ENCODE peak calls at places on chromosomes 12 and 14, in seven cellular contexts. J, C, S, I, V, D and P are unnamed samples.

GRCh38 chr12:3803865-3804472 is 51.1 kb upstream of the CRACR2A start:
- DNase-seq in C (peak; percentile 64), J (peak; percentile 71), I (peak; percentile 68), D (peak; percentile 75), V (peak; percentile 30), S (peak; percentile 71), P (peak; percentile 25)

GRCh38 chr12:96501139-96501741 is 11.9 kb downstream of the CFAP54 start:
- DNase-seq in I (peak; percentile 89), S (no peak), C (no peak), V (peak; percentile 90), D (peak; percentile 13), J (no peak), P (no peak)

GRCh38 chr12:3311027-3311402 is 180.0 kb upstream of the PRMT8 start:
- DNase-seq in D (no peak), S (no peak), J (no peak), V (peak; percentile 88), C (no peak), I (peak; percentile 87), P (no peak)

GRCh38 chr12:124814741-124815613 is 48.7 kb downstream of the SCARB1 start:
- DNase-seq in V (no peak), J (no peak), S (no peak), I (no peak), D (no peak), C (peak; percentile 23), P (no peak)

GRCh38 chr12:6200266-6201198 is at the start of gene CD9:
- DNase-seq in J (peak; percentile 90), S (peak; percentile 76), I (peak; percentile 57), D (peak; percentile 56), C (no peak), V (peak; percentile 76), P (peak; percentile 65)

GRCh38 chr12:120406553-120406952 is 31.4 kb upstream of the COX6A1 start:
- DNase-seq in V (no peak), D (no peak), I (no peak), J (no peak), C (no peak), S (no peak), P (no peak)

GRCh38 chr12:65300067-65300466 is 21.6 kb downstream of the MSRB3 start:
- DNase-seq in I (no peak), C (no peak), S (no peak), J (no peak), D (no peak), V (no peak), P (no peak)

GRCh38 chr12:64946132-64946829 is 121.8 kb downstream of the TBC1D30 start:
- DNase-seq in D (no peak), S (no peak), I (no peak), C (peak; percentile 96), J (no peak), V (no peak), P (no peak)

GRCh38 chr12:52716061-52716460 is 12.7 kb upstream of the KRT77 start:
- DNase-seq in S (no peak), C (no peak), J (no peak), I (no peak), D (no peak), V (no peak), P (no peak)

GRCh38 chr12:10369557-10370150 is 20.2 kb downstream of the KLRK1 start:
- DNase-seq in V (no peak), I (no peak), D (no peak), S (no peak), J (no peak), C (peak; percentile 27), P (no peak)

GRCh38 chr12:100823988-100824387 is 29.4 kb downstream of the ANO4 start:
- DNase-seq in D (no peak), J (no peak), V (peak; percentile 19), S (no peak), I (no peak), C (no peak), P (no peak)

GRCh38 chr12:76020731-76021672 is 10.6 kb downstream of the PHLDA1 start:
- DNase-seq in C (no peak), D (peak; percentile 67), V (peak; percentile 79), S (no peak), J (no peak), I (peak; percentile 90), P (no peak)

GRCh38 chr12:21334771-21335325 is at the start of gene SLCO1A2:
- DNase-seq in I (no peak), S (no peak), C (no peak), V (no peak), J (no peak), D (no peak), P (no peak)

GRCh38 chr14:62445570-62445969 is 599.7 kb downstream of the KCNH5 start:
- DNase-seq in I (no peak), S (no peak), C (no peak), J (no peak), D (no peak), V (no peak), P (no peak)

GRCh38 chr12:116708826-116709756 is 28.8 kb downstream of the SPRING1 start:
- DNase-seq in I (peak; percentile 61), V (peak; percentile 48), D (peak; percentile 43), S (no peak), C (peak; percentile 95), J (peak; percentile 74), P (no peak)

GRCh38 chr12:75613981-75614380 is 102.6 kb upstream of the KRR1 start:
- DNase-seq in S (no peak), C (no peak), J (no peak), V (no peak), I (no peak), D (no peak), P (no peak)

GRCh38 chr12:103832048-103832798 is 8.8 kb downstream of the NT5DC3 start:
- DNase-seq in V (no peak), C (no peak), I (no peak), D (no peak), J (no peak), S (no peak), P (no peak)

GRCh38 chr12:26077915-26078314 is 46.9 kb downstream of the BHLHE41 start:
- DNase-seq in S (no peak), J (no peak), V (peak; percentile 17), D (no peak), C (no peak), I (no peak), P (no peak)

GRCh38 chr12:89650239-89650638 is 58.4 kb downstream of the ATP2B1 start:
- DNase-seq in J (no peak), C (no peak), V (no peak), S (no peak), I (no peak), D (no peak), P (no peak)

GRCh38 chr12:30896461-30896860 is 30.1 kb upstream of the TSPAN11 start:
- DNase-seq in C (no peak), V (no peak), I (no peak), D (no peak), J (no peak), S (no peak), P (no peak)

GRCh38 chr14:77206261-77206824 is 24.7 kb downstream of the TMEM63C start:
- DNase-seq in D (no peak), J (no peak), C (no peak), S (no peak), I (no peak), V (no peak), P (no peak)

GRCh38 chr12:74889563-74890236 is 319.9 kb downstream of the KCNC2 start:
- DNase-seq in C (no peak), I (peak; percentile 41), D (no peak), S (no peak), V (peak; percentile 35), J (no peak), P (no peak)

GRCh38 chr14:50335389-50335788 is 23.3 kb downstream of the DMAC2L start:
- DNase-seq in J (peak; percentile 79), C (peak; percentile 94), S (peak; percentile 70), D (no peak), I (no peak), V (no peak), P (peak; percentile 19)

GRCh38 chr12:89863332-89863938 is 154.8 kb upstream of the ATP2B1 start:
- DNase-seq in J (no peak), I (no peak), D (peak; percentile 59), S (no peak), C (no peak), V (no peak), P (no peak)

GRCh38 chr12:105214141-105214540 is 21.8 kb downstream of the APPL2 start:
- DNase-seq in S (no peak), D (no peak), J (no peak), I (peak; percentile 59), V (no peak), C (no peak), P (no peak)

GRCh38 chr12:59239993-59240392 is 319.7 kb upstream of the LRIG3 start:
- DNase-seq in V (no peak), I (no peak), D (no peak), J (no peak), S (no peak), C (no peak), P (no peak)

GRCh38 chr12:5391638-5392037 is 40.3 kb upstream of the NTF3 start:
- DNase-seq in I (no peak), S (no peak), V (no peak), J (no peak), D (no peak), C (no peak), P (no peak)

GRCh38 chr12:126219654-126220279 is 1154.5 kb downstream of the AACS start:
- DNase-seq in I (no peak), C (no peak), D (no peak), J (no peak), V (no peak), S (no peak), P (no peak)

GRCh38 chr12:89824822-89825221 is 116.2 kb upstream of the ATP2B1 start:
- DNase-seq in V (no peak), S (no peak), C (no peak), I (no peak), J (no peak), D (no peak), P (no peak)

GRCh38 chr14:31945074-31945613 is 132.0 kb upstream of the ARHGAP5 start:
- DNase-seq in J (no peak), I (no peak), C (no peak), V (no peak), D (no peak), S (no peak), P (no peak)

GRCh38 chr14:102986810-102987579 is 64.5 kb downstream of the AMN start:
- DNase-seq in V (peak; percentile 97), D (no peak), I (peak; percentile 94), C (peak; percentile 77), J (peak; percentile 51), S (no peak), P (no peak)